ENCODE peak calls at places on chromosome 1, in seven cellular contexts. One of them, this sample, is unnamed.

GRCh38 chr1:189033171-189033570 is 1444.5 kb downstream of the BRINP3 start:
- DNase-seq in AG09309: no peak
- DNase-seq in activated T-cell treated with anti-CD3 and anti-CD28 coated beads for 4 hours: no peak
- DNase-seq in epithelial cell of proximal tubule: no peak
- DNase-seq in NCI-H2171: no peak
- DNase-seq in heart left ventricle: no peak
- DNase-seq in C1 segment of cervical spinal cord: no peak
- DNase-seq in this sample: no peak

GRCh38 chr1:12053752-12054548 is 9.2 kb upstream of the TNFRSF8 start:
- DNase-seq in AG09309: no peak
- DNase-seq in activated T-cell treated with anti-CD3 and anti-CD28 coated beads for 4 hours: no peak
- DNase-seq in epithelial cell of proximal tubule: no peak
- DNase-seq in NCI-H2171: no peak
- DNase-seq in heart left ventricle: no peak
- DNase-seq in C1 segment of cervical spinal cord: no peak
- DNase-seq in this sample: no peak

GRCh38 chr1:113765306-113765705 is 6.0 kb upstream of the PHTF1 start:
- DNase-seq in AG09309: peak; percentile 50
- DNase-seq in activated T-cell treated with anti-CD3 and anti-CD28 coated beads for 4 hours: no peak
- DNase-seq in epithelial cell of proximal tubule: no peak
- DNase-seq in NCI-H2171: no peak
- DNase-seq in heart left ventricle: no peak
- DNase-seq in C1 segment of cervical spinal cord: no peak
- DNase-seq in this sample: no peak

GRCh38 chr1:118136511-118136937 is 48.5 kb downstream of the SPAG17 start:
- DNase-seq in AG09309: peak; percentile 74
- DNase-seq in activated T-cell treated with anti-CD3 and anti-CD28 coated beads for 4 hours: no peak
- DNase-seq in epithelial cell of proximal tubule: no peak
- DNase-seq in NCI-H2171: no peak
- DNase-seq in heart left ventricle: no peak
- DNase-seq in C1 segment of cervical spinal cord: no peak
- DNase-seq in this sample: peak; percentile 28

GRCh38 chr1:27005166-27005530 is 7.5 kb downstream of the TENT5B start:
- DNase-seq in AG09309: no peak
- DNase-seq in activated T-cell treated with anti-CD3 and anti-CD28 coated beads for 4 hours: no peak
- DNase-seq in epithelial cell of proximal tubule: no peak
- DNase-seq in NCI-H2171: no peak
- DNase-seq in heart left ventricle: no peak
- DNase-seq in C1 segment of cervical spinal cord: no peak
- DNase-seq in this sample: no peak

GRCh38 chr1:147391114-147391513 is 148.6 kb downstream of the CHD1L start:
- DNase-seq in AG09309: no peak
- DNase-seq in activated T-cell treated with anti-CD3 and anti-CD28 coated beads for 4 hours: no peak
- DNase-seq in epithelial cell of proximal tubule: no peak
- DNase-seq in NCI-H2171: no peak
- DNase-seq in heart left ventricle: no peak
- DNase-seq in C1 segment of cervical spinal cord: no peak
- DNase-seq in this sample: no peak

GRCh38 chr1:39758556-39759435 is 12.4 kb downstream of the OXCT2 start:
- DNase-seq in AG09309: no peak
- DNase-seq in activated T-cell treated with anti-CD3 and anti-CD28 coated beads for 4 hours: no peak
- DNase-seq in epithelial cell of proximal tubule: no peak
- DNase-seq in NCI-H2171: no peak
- DNase-seq in heart left ventricle: no peak
- DNase-seq in C1 segment of cervical spinal cord: no peak
- DNase-seq in this sample: no peak

GRCh38 chr1:52635321-52636089 is 2.5 kb downstream of the SHISAL2A start:
- DNase-seq in AG09309: no peak
- DNase-seq in activated T-cell treated with anti-CD3 and anti-CD28 coated beads for 4 hours: no peak
- DNase-seq in epithelial cell of proximal tubule: no peak
- DNase-seq in NCI-H2171: no peak
- DNase-seq in heart left ventricle: no peak
- DNase-seq in C1 segment of cervical spinal cord: no peak
- DNase-seq in this sample: no peak

GRCh38 chr1:229223498-229223897 is 47.4 kb upstream of the RAB4A start:
- DNase-seq in AG09309: no peak
- DNase-seq in activated T-cell treated with anti-CD3 and anti-CD28 coated beads for 4 hours: no peak
- DNase-seq in epithelial cell of proximal tubule: no peak
- DNase-seq in NCI-H2171: no peak
- DNase-seq in heart left ventricle: no peak
- DNase-seq in C1 segment of cervical spinal cord: no peak
- DNase-seq in this sample: no peak

This sample was measured in Right ventricle myocardium inferior.